ENCODE peak calls at places on chromosome 12, in seven cellular contexts. F, V, G, C, X, Y and R are unnamed samples.

GRCh38 chr12:25364529-25365339 is 114.0 kb upstream of the KRAS start:
- DNase-seq in F (no peak), V (no peak), G (no peak), C (no peak), X (no peak), Y (peak; percentile 60), R (no peak)

GRCh38 chr12:52137746-52138145 is 54.1 kb downstream of the KRT80 start:
- DNase-seq in F (no peak), V (no peak), G (no peak), C (no peak), X (peak; percentile 30), Y (no peak), R (no peak)

GRCh38 chr12:44235674-44236073 is 399.8 kb downstream of the TMEM117 start:
- DNase-seq in F (no peak), V (no peak), G (no peak), C (no peak), X (no peak), Y (no peak), R (no peak)

GRCh38 chr12:89230376-89231101 is 121.8 kb downstream of the DUSP6 start:
- DNase-seq in F (no peak), V (no peak), G (no peak), C (no peak), X (no peak), Y (no peak), R (no peak)

GRCh38 chr12:16285586-16285985 is 8.1 kb upstream of the SLC15A5 start:
- DNase-seq in F (no peak), V (no peak), G (no peak), C (no peak), X (no peak), Y (no peak), R (no peak)

GRCh38 chr12:119207161-119207560 is 28.4 kb downstream of the HSPB8 start:
- DNase-seq in F (no peak), V (no peak), G (no peak), C (no peak), X (no peak), Y (no peak), R (no peak)

GRCh38 chr12:100384549-100384916 is 27.7 kb downstream of the SLC17A8 start:
- DNase-seq in F (no peak), V (no peak), G (no peak), C (no peak), X (no peak), Y (no peak), R (no peak)

GRCh38 chr12:49549735-49550710 is 11.2 kb downstream of the KCNH3 start:
- DNase-seq in F (no peak), V (no peak), G (no peak), C (no peak), X (peak; percentile 40), Y (no peak), R (no peak)

GRCh38 chr12:106248177-106248848 is 493 bp upstream of the CKAP4 start:
- DNase-seq in F (no peak), V (peak; percentile 11), G (no peak), C (no peak), X (peak; percentile 67), Y (peak; percentile 51), R (no peak)

GRCh38 chr12:108207791-108208730 is 79.0 kb downstream of the WSCD2 start:
- DNase-seq in F (no peak), V (no peak), G (no peak), C (no peak), X (no peak), Y (no peak), R (no peak)

GRCh38 chr12:1093166-1093751 is 102.2 kb downstream of the ERC1 start:
- DNase-seq in F (peak; percentile 16), V (no peak), G (peak; percentile 53), C (no peak), X (no peak), Y (peak; percentile 64), R (no peak)

GRCh38 chr12:124592481-124593160 is 25.2 kb upstream of the NCOR2 start:
- DNase-seq in F (no peak), V (no peak), G (no peak), C (no peak), X (no peak), Y (no peak), R (no peak)

DNA sequence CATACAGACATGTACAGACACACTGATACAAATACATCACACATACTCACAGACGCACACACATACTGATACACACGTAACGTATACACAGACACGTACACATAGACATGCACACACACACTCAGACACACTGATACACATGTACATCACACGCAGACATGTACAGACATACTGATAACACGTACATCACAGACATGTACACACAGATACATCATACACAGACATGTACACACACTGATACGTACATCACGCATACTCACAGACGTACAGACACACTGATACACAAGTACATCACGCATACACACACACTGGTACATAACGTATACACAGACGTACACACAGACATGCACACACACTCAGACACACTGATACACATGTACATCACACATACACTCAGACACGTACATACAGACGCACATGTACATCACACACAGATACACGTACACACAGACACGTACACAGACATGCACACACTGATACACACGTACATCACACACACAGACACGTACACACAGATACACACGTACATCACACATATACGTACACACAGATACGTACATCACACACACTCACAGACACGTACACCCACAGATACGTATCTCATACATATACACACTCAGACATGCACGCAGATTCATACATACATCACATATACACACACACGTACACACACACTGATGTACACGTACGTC is 5.1 kb downstream of the ZNF605 start:
- DNase-seq in F (no peak), V (no peak), G (no peak), C (no peak), X (no peak), Y (no peak), R (no peak)
- H3K9me3 ChIP-seq in F (peaks cover 22% of the 10 kb centered on the region), V (peaks cover 5% of the 10 kb centered on the region), G (peaks cover 20% of the 10 kb centered on the region), C (peaks cover 78% of the 10 kb centered on the region), X (no peaks in the 10 kb centered on the region), Y (no peaks in the 10 kb centered on the region), R (peaks cover 55% of the 10 kb centered on the region)

DNA sequence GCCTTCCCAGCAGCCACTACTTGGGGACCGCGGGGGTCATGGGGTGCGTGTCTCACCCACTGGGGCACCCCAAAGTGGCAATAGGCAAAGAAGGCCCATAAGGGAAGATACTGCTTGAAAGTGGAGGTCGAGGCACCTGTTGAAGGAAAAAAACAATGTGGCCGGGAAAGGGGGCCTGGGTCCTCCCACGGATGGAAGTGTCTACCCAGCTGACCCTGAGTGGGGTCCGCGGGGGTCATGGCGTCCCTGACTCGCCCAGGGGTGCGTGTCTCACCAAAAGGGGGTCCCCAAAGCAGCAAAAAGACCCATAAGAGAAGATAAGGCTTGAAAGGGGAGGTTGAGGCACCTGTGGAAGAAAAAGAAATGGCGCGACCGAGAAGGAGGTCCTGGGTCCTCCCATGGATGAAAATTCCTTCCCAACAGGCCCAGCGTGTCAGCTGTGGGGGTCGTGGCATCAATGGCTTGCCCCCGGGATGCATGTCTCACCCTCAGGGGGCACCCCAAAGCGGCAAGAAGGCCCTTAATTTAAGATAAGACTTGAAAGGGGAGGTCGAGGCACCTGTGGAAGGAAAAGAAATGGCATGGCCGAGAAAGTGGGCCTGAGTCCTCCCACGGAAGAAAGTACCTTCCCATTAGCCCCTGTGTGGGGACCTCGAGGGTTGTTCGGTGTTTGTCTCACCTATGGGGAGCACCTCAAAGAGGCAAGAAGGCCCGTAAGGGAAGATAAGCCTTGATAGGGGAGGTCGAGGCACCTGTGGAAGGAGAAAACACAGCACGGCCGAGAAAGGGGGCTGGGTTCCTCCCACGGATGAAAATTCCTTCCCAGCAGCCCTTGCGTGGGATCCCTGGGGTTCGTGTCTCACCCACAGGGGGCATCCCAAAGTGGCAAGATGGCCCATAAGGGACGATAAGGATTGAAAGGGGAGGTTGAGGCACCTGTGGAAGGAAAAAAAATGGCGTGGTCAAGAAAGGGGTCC is 266.0 kb downstream of the ALG10 start:
- DNase-seq in F (no peak), V (no peak), G (no peak), C (no peak), X (no peak), Y (no peak), R (no peak)
- H3K9me3 ChIP-seq in F (peaks cover 2% of the 10 kb centered on the region), V (peaks cover 5% of the 10 kb centered on the region), G (peaks cover 8% of the 10 kb centered on the region), C (peaks cover 71% of the 10 kb centered on the region), X (no peaks in the 10 kb centered on the region), Y (no peaks in the 10 kb centered on the region), R (peaks cover 53% of the 10 kb centered on the region)

GRCh38 chr12:122144885-122145284 is 29.1 kb downstream of the IL31 start:
- DNase-seq in F (no peak), V (no peak), G (no peak), C (no peak), X (no peak), Y (no peak), R (no peak)

GRCh38 chr12:122141911-122142725 is 31.9 kb downstream of the IL31 start:
- DNase-seq in F (no peak), V (no peak), G (no peak), C (no peak), X (no peak), Y (no peak), R (no peak)

GRCh38 chr12:122145505-122146330 is 28.3 kb downstream of the IL31 start:
- DNase-seq in F (no peak), V (no peak), G (no peak), C (no peak), X (no peak), Y (no peak), R (no peak)

GRCh38 chr12:122140467-122141257 is 33.4 kb downstream of the IL31 start:
- DNase-seq in F (no peak), V (no peak), G (no peak), C (no peak), X (no peak), Y (no peak), R (no peak)

GRCh38 chr12:122142857-122143256 is 31.2 kb downstream of the IL31 start:
- DNase-seq in F (no peak), V (no peak), G (no peak), C (no peak), X (no peak), Y (no peak), R (no peak)
- H3K9me3 ChIP-seq in F (no peaks in the 10 kb centered on the region), V (no peaks in the 10 kb centered on the region), G (no peaks in the 10 kb centered on the region), C (no peaks in the 10 kb centered on the region), X (no peaks in the 10 kb centered on the region), Y (no peaks in the 10 kb centered on the region), R (no peaks in the 10 kb centered on the region)

DNA sequence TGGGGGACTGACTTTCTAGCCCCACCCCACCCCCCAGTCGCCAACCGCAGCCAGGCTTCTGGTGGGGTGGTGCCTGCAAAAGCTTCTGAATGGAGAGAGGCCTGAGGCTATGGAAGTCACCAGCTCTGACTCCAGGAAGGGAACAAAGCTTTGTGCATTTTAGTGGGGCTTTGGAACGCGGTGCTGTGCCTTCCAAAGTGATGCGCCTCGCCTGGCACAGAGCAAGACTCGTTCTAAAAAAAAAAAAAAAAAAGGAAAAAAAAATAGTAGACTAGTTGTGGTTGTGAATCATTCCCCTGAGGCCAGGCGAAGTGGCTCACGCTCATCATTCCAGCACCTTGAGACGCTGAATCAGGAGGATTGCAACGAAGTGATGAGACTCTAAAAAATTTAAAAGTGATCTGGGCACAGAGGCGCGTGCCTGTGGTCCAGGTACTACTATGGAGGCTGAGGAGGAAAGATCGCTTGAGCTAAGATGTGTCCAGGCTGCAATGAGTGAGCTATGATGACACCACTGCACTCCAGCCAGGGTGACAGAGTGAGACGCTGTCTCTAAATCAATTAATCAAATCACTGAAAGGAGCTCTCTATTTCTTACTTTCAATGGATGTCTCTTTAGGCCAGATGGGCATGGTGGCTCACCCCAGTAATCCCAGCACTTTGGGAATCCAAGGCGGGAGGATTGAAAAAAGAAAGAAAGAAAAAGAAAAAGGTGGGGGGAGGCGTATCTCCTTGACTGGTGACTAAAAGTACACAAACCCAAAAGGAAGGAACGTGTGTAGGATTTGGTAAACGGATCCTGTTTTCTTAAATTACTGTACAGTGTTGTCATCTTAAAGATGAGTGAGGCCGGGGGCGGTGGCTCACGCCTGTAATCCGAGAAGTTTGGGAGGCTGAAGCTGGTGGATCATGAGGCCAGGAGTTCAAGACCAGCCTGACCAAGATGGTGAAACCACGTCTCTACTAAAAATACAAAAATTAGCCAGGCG is 259.6 kb upstream of the ALG10B start:
- DNase-seq in F (no peak), V (no peak), G (no peak), C (no peak), X (no peak), Y (no peak), R (no peak)
- H3K9me3 ChIP-seq in F (no peaks in the 10 kb centered on the region), V (no peaks in the 10 kb centered on the region), G (peaks cover 4% of the 10 kb centered on the region), C (no peaks in the 10 kb centered on the region), X (no peaks in the 10 kb centered on the region), Y (no peaks in the 10 kb centered on the region), R (no peaks in the 10 kb centered on the region)